ENCODE peak calls at places on chromosomes 4 and X, in nine cellular contexts. C is amniotic stem cell, A is foreskin fibroblast, J is colonic mucosa, X is germinal center, P is brain microvascular endothelial cell, Z is neural crest cell, E is HFFc6, H is GM23338. Q is an unnamed sample.
A peak's percentile ranks its signal among the peaks of the same experiment; 100 is the strongest.

GRCh38 chr4:189497996-189498395 is 442.7 kb upstream of the FRG1 start:
- DNase-seq in E (no peak), P (no peak), X (no peak), A (no peak), H (no peak), Z (no peak), C (no peak), J (no peak), Q (no peak)

GRCh38 chr4:113350576-113350975 is 301.1 kb downstream of the ANK2 start:
- DNase-seq in H (no peak), Z (no peak), C (no peak), A (no peak), E (no peak), P (no peak), X (no peak), J (no peak), Q (no peak)

GRCh38 chr4:23279377-23279988 is 586.7 kb downstream of the GBA3 start:
- DNase-seq in X (no peak), A (no peak), J (no peak), H (no peak), C (no peak), E (no peak), Z (no peak), P (no peak), Q (no peak)

GRCh38 chr4:53804719-53805118 is 213.4 kb upstream of the LNX1 start:
- DNase-seq in P (no peak), C (no peak), H (peak; percentile 64), E (peak; percentile 25), A (no peak), J (peak; percentile 67), Z (no peak), X (peak; percentile 30), Q (no peak)

GRCh38 chr4:150938873-150939499 is 76.1 kb downstream of the LRBA start:
- DNase-seq in Z (no peak), J (no peak), E (no peak), P (no peak), H (no peak), X (no peak), A (no peak), C (no peak), Q (no peak)

GRCh38 chrX:118773782-118774181 is 46.4 kb downstream of the IL13RA1 start:
- DNase-seq in H (no peak), X (no peak), A (no peak), E (no peak), J (peak; percentile 52), P (no peak), Z (no peak), C (no peak), Q (no peak)

GRCh38 chr4:182555997-182556418 is 312.8 kb downstream of the TENM3 start:
- DNase-seq in E (peak; percentile 89), C (peak; percentile 76), H (peak; percentile 86), X (no peak), J (no peak), P (peak; percentile 70), A (peak; percentile 25), Z (no peak), Q (peak; percentile 88)

GRCh38 chr4:10057023-10057395 is 35.7 kb upstream of the SLC2A9 start:
- DNase-seq in Z (no peak), J (no peak), E (no peak), C (no peak), H (no peak), P (no peak), X (no peak), A (no peak), Q (no peak)

GRCh38 chr4:186201535-186202230 is 10.3 kb downstream of the CYP4V2 start:
- DNase-seq in J (peak; percentile 39), C (no peak), E (peak; percentile 41), H (peak; percentile 76), Z (no peak), X (peak; percentile 73), A (peak; percentile 48), P (peak; percentile 36), Q (peak; percentile 50)

GRCh38 chr4:165006457-165006856 is 25.3 kb upstream of the TRIM60 start:
- DNase-seq in P (no peak), H (no peak), X (no peak), A (no peak), J (no peak), Z (no peak), E (no peak), C (no peak), Q (no peak)

GRCh38 chrX:10900585-10901289 is 210.4 kb upstream of the HCCS start:
- DNase-seq in C (no peak), A (peak; percentile 38), J (no peak), P (peak; percentile 14), H (no peak), E (no peak), Z (no peak), X (no peak), Q (peak; percentile 76)

GRCh38 chr4:184977747-184978146 is 40.5 kb upstream of the HELT start:
- DNase-seq in P (no peak), J (no peak), E (no peak), Z (no peak), C (no peak), A (no peak), H (no peak), X (no peak), Q (no peak)

GRCh38 chr4:128565565-128566186 is 243.8 kb upstream of the JADE1 start:
- DNase-seq in Z (peak; percentile 26), X (no peak), J (peak; percentile 52), P (no peak), H (peak; percentile 85), C (no peak), E (no peak), A (no peak), Q (peak; percentile 55)